ENCODE peak calls at places on chromosomes 4 and X, in nine cellular contexts. M, Z, K, A, X, D, E, V and J are unnamed samples.

GRCh38 chrX:135425566-135425965 is 3.8 kb downstream of the SMIM10L2A start:
- DNase-seq in M (no peak), Z (no peak), K (peak; percentile 38), A (no peak), X (no peak), D (peak; percentile 33), E (no peak), V (no peak), J (no peak)

GRCh38 chrX:45715787-45716186 is 515.1 kb upstream of the DIPK2B start:
- DNase-seq in M (no peak), Z (no peak), K (peak; percentile 46), A (no peak), X (no peak), D (peak; percentile 79), E (no peak), V (no peak), J (no peak)

GRCh38 chr4:38488891-38489861 is 174.8 kb upstream of the KLF3 start:
- DNase-seq in M (peak; percentile 33), Z (peak; percentile 43), K (no peak), A (no peak), X (no peak), D (peak; percentile 10), E (no peak), V (no peak), J (no peak)

GRCh38 chrX:12113321-12113720 is 25.0 kb upstream of the FRMPD4 start:
- DNase-seq in M (no peak), Z (no peak), K (no peak), A (no peak), X (no peak), D (peak; percentile 15), E (no peak), V (no peak), J (no peak)

GRCh38 chr4:18536420-18536819 is 514.9 kb upstream of the LCORL start:
- DNase-seq in M (no peak), Z (no peak), K (no peak), A (no peak), X (no peak), D (no peak), E (no peak), V (no peak), J (no peak)

GRCh38 chr4:185305979-185306442 is 89.7 kb downstream of the LRP2BP start:
- DNase-seq in M (peak; percentile 91), Z (peak; percentile 78), K (peak; percentile 95), A (peak; percentile 96), X (no peak), D (peak; percentile 94), E (peak; percentile 12), V (no peak), J (no peak)

GRCh38 chr4:181528570-181529184 is 714.5 kb upstream of the TENM3 start:
- DNase-seq in M (peak; percentile 51), Z (peak; percentile 79), K (peak; percentile 26), A (peak; percentile 45), X (no peak), D (peak; percentile 68), E (peak; percentile 4), V (no peak), J (no peak)

GRCh38 chrX:45859407-45859806 is 658.7 kb upstream of the DIPK2B start:
- DNase-seq in M (no peak), Z (no peak), K (no peak), A (no peak), X (no peak), D (no peak), E (no peak), V (no peak), J (no peak)

GRCh38 chr4:168076989-168077725 is 15.2 kb upstream of the ANXA10 start:
- DNase-seq in M (peak; percentile 52), Z (peak; percentile 71), K (peak; percentile 84), A (peak; percentile 39), X (peak; percentile 18), D (peak; percentile 89), E (peak; percentile 2), V (peak; percentile 13), J (no peak)

GRCh38 chrX:9538544-9539045 is 73.7 kb downstream of the TBL1X start:
- DNase-seq in M (no peak), Z (no peak), K (peak; percentile 28), A (no peak), X (no peak), D (no peak), E (no peak), V (no peak), J (peak; percentile 78)

GRCh38 chr4:119189638-119190037 is 22.9 kb upstream of the USP53 start:
- DNase-seq in M (no peak), Z (peak; percentile 33), K (peak; percentile 82), A (no peak), X (no peak), D (peak; percentile 63), E (no peak), V (no peak), J (no peak)

GRCh38 chrX:29666361-29666760 is 549.0 kb upstream of the MAGEB2 start:
- DNase-seq in M (no peak), Z (no peak), K (peak; percentile 43), A (no peak), X (no peak), D (no peak), E (no peak), V (no peak), J (no peak)

GRCh38 chrX:110415440-110416167 is 57.0 kb downstream of the RTL9 start:
- DNase-seq in M (no peak), Z (peak; percentile 13), K (peak; percentile 78), A (no peak), X (no peak), D (peak; percentile 48), E (no peak), V (no peak), J (no peak)

GRCh38 chr4:176360446-176360845 is 40.7 kb downstream of the SPCS3 start:
- DNase-seq in M (no peak), Z (no peak), K (peak; percentile 75), A (no peak), X (no peak), D (peak; percentile 35), E (no peak), V (no peak), J (no peak)